ENCODE peak calls at places on chromosomes 13 and 19, in four cellular contexts. One of them, this sample, is unnamed.
A peak's percentile ranks its signal among the peaks of the same experiment; 100 is the strongest.

GRCh38 chr19:2076481-2077082 is 19.5 kb downstream of the MOB3A start:
- DNase-seq in A549: no peak
- DNase-seq in WTC11: no peak
- DNase-seq in K562: no peak
- DNase-seq in this sample: no peak

GRCh38 chr19:426725-427445 is 17.9 kb upstream of the C2CD4C start:
- DNase-seq in WTC11: no peak
- DNase-seq in A549: no peak
- DNase-seq in K562: no peak
- DNase-seq in this sample: no peak

GRCh38 chr13:27639186-27639585 is 17.5 kb downstream of the POLR1D start:
- DNase-seq in WTC11: no peak
- DNase-seq in K562: no peak
- DNase-seq in A549: no peak
- DNase-seq in this sample: no peak

GRCh38 chr13:111337206-111337605 is 16.8 kb downstream of the TEX29 start:
- DNase-seq in A549: no peak
- DNase-seq in K562: no peak
- DNase-seq in WTC11: no peak
- DNase-seq in this sample: no peak

GRCh38 chr19:21767065-21767800 is at the start of gene ZNF100:
- DNase-seq in K562: peak; percentile 73
- DNase-seq in WTC11: peak; percentile 89
- DNase-seq in A549: no peak
- DNase-seq in this sample: peak; percentile 94

GRCh38 chr13:40660692-40661091 is 5.7 kb downstream of the FOXO1 start:
- DNase-seq in WTC11: no peak
- DNase-seq in A549: no peak
- DNase-seq in K562: no peak
- DNase-seq in this sample: no peak

GRCh38 chr13:85093808-85094207 is 705.4 kb downstream of the SLITRK6 start:
- DNase-seq in A549: no peak
- DNase-seq in WTC11: no peak
- DNase-seq in K562: no peak
- DNase-seq in this sample: no peak

GRCh38 chr13:44299142-44299541 is 74.5 kb upstream of the SERP2 start:
- DNase-seq in WTC11: no peak
- DNase-seq in A549: no peak
- DNase-seq in K562: no peak
- DNase-seq in this sample: no peak

GRCh38 chr13:80312012-80312704 is 28.8 kb downstream of the SPRY2 start:
- DNase-seq in K562: no peak
- DNase-seq in A549: no peak
- DNase-seq in WTC11: no peak
- DNase-seq in this sample: no peak

GRCh38 chr19:2391118-2391725 is 31.2 kb downstream of the TMPRSS9 start:
- DNase-seq in K562: peak; percentile 59
- DNase-seq in WTC11: no peak
- DNase-seq in A549: peak; percentile 79
- DNase-seq in this sample: peak; percentile 72

GRCh38 chr13:24050292-24050711 is 110.2 kb upstream of the SPATA13 start:
- DNase-seq in K562: no peak
- DNase-seq in WTC11: no peak
- DNase-seq in A549: no peak
- DNase-seq in this sample: no peak

GRCh38 chr13:51645154-51645650 is 60.9 kb downstream of the WDFY2 start:
- DNase-seq in K562: no peak
- DNase-seq in WTC11: no peak
- DNase-seq in A549: peak; percentile 43
- DNase-seq in this sample: no peak

GRCh38 chr19:29277107-29277506 is 64.2 kb upstream of the UQCRFS1 start:
- DNase-seq in K562: no peak
- DNase-seq in A549: peak; percentile 52
- DNase-seq in WTC11: peak; percentile 46
- DNase-seq in this sample: no peak

GRCh38 chr13:64985075-64985474 is 2245.1 kb downstream of the PCDH9 start:
- DNase-seq in K562: no peak
- DNase-seq in A549: no peak
- DNase-seq in WTC11: no peak
- DNase-seq in this sample: no peak

GRCh38 chr19:51127755-51128154 is 3.0 kb downstream of the SIGLEC9 start:
- DNase-seq in A549: no peak
- DNase-seq in K562: peak; percentile 32
- DNase-seq in WTC11: no peak
- DNase-seq in this sample: no peak

GRCh38 chr13:84528408-84529055 is 646.3 kb upstream of the SLITRK1 start:
- DNase-seq in K562: no peak
- DNase-seq in A549: no peak
- DNase-seq in WTC11: no peak
- DNase-seq in this sample: no peak

GRCh38 chr13:75643693-75644092 is 7.6 kb downstream of the LMO7 start:
- DNase-seq in K562: no peak
- DNase-seq in WTC11: no peak
- DNase-seq in A549: no peak
- DNase-seq in this sample: no peak

GRCh38 chr13:31970237-31970930 is 61.2 kb upstream of the FRY start:
- DNase-seq in K562: no peak
- DNase-seq in A549: no peak
- DNase-seq in WTC11: no peak
- DNase-seq in this sample: no peak

GRCh38 chr13:41122838-41123237 is 9.8 kb downstream of the KBTBD6 start:
- DNase-seq in K562: no peak
- DNase-seq in WTC11: no peak
- DNase-seq in A549: no peak
- DNase-seq in this sample: no peak

GRCh38 chr13:64928704-64929499 is 2301.2 kb downstream of the PCDH9 start:
- DNase-seq in K562: no peak
- DNase-seq in WTC11: no peak
- DNase-seq in A549: peak; percentile 28
- DNase-seq in this sample: no peak

GRCh38 chr19:39319098-39319891 is 1.4 kb downstream of the LRFN1 start:
- DNase-seq in A549: no peak
- DNase-seq in WTC11: no peak
- DNase-seq in K562: no peak
- DNase-seq in this sample: no peak

GRCh38 chr13:29525757-29526156 is 69.7 kb downstream of the SLC7A1 start:
- DNase-seq in K562: no peak
- DNase-seq in A549: no peak
- DNase-seq in WTC11: no peak
- DNase-seq in this sample: no peak

GRCh38 chr13:45092668-45093067 is 27.6 kb upstream of the GTF2F2 start:
- DNase-seq in A549: no peak
- DNase-seq in K562: no peak
- DNase-seq in WTC11: no peak
- DNase-seq in this sample: no peak

GRCh38 chr13:67119481-67119883 is 110.7 kb downstream of the PCDH9 start:
- DNase-seq in A549: peak; percentile 91
- DNase-seq in K562: no peak
- DNase-seq in WTC11: no peak
- DNase-seq in this sample: no peak

GRCh38 chr19:3075605-3076431 is 13.5 kb upstream of the TLE5 start:
- DNase-seq in K562: peak; percentile 83
- DNase-seq in WTC11: peak; percentile 76
- DNase-seq in A549: no peak
- DNase-seq in this sample: no peak

DNA sequence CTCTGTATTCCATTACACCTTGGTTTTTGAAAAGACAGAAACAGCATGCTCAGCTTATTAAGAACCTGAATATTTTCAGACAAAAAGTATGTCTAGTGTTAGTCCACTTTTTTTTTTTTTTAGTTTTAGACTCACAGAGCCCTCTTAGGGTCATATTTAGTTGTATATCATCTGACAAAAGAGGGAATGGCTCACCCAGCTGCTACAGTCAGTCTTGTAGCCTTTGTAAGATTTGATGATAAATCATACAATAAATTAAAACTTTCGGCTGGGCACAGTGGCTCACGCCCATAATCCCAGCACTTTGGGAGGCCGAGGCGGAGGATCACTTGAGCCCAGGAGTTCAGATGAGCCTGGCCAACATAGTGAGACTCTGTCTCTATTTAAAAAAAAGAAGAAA is 43.7 kb upstream of the LDLR start:
- DNase-seq in K562: no peak
- DNase-seq in A549: no peak
- DNase-seq in WTC11: no peak
- DNase-seq in this sample: no peak
- TF ChIP-seq NR3C1 in K562: no peak
- TF ChIP-seq NR3C1 in A549: no peak
- TF ChIP-seq NR3C1 in WTC11: no peak
- TF ChIP-seq NR3C1 in this sample: no peak

GRCh38 chr19:43148233-43148632 is 38.1 kb downstream of the PSG5 start:
- DNase-seq in WTC11: no peak
- DNase-seq in K562: no peak
- DNase-seq in A549: no peak
- DNase-seq in this sample: no peak
- TF ChIP-seq NR3C1 in WTC11: no peak
- TF ChIP-seq NR3C1 in K562: no peak
- TF ChIP-seq NR3C1 in A549: no peak
- TF ChIP-seq NR3C1 in this sample: no peak

GRCh38 chr19:49193822-49194394 is 36.3 kb downstream of the TRPM4 start:
- DNase-seq in A549: no peak
- DNase-seq in K562: no peak
- DNase-seq in WTC11: no peak
- DNase-seq in this sample: no peak

GRCh38 chr19:49200238-49200862 is 42.8 kb downstream of the TRPM4 start:
- DNase-seq in A549: peak; percentile 58
- DNase-seq in K562: peak; percentile 95
- DNase-seq in WTC11: peak; percentile 45
- DNase-seq in this sample: no peak

GRCh38 chr19:49194408-49194807 is 36.8 kb downstream of the TRPM4 start:
- DNase-seq in K562: no peak
- DNase-seq in WTC11: no peak
- DNase-seq in A549: no peak
- DNase-seq in this sample: no peak

GRCh38 chr19:49201042-49201441 is 43.5 kb downstream of the TRPM4 start:
- DNase-seq in WTC11: no peak
- DNase-seq in A549: no peak
- DNase-seq in K562: no peak
- DNase-seq in this sample: no peak

GRCh38 chr19:49196527-49197240 is 39.1 kb downstream of the TRPM4 start:
- DNase-seq in K562: peak; percentile 3
- DNase-seq in A549: no peak
- DNase-seq in WTC11: no peak
- DNase-seq in this sample: no peak
- TF ChIP-seq NR3C1 in K562: no peak
- TF ChIP-seq NR3C1 in A549: no peak
- TF ChIP-seq NR3C1 in WTC11: no peak
- TF ChIP-seq NR3C1 in this sample: no peak

DNA sequence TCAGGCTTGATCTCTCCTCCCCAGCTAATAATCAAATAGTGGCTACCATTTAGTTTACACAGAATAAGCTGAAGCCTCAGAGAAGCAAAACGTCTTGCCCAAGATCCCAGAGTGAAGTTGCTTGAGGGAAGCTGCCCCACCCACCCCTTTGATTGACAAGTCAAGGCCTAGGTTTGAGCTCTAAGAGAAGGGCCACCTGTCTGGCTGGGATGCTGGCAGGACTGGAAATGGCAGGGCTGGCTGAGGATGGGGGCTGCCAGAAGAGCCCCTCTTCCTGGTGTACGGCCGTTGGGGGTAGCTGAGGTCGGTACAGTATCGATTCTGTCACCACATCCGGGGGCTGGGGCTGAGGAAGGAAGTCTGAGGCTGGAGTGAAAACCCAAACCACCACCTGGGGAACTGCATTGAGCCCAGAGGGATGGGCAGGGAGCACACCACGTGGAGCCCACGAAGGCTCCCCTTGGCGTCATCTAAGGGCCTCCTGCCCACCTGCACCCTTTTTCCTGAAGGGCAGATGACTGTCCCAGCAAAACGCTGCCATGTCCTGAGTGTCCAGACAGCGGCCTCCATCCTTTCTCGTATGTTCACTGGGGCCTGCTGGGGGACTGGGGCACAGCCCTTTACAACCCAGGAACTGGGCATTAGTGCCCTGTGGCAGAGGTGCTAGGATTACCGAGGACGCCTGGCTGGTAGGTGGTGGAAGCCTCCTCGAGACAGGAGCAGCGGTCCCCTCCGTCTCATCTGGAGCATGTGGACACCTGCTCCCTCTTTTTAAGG is 1.4 kb upstream of the PRKD2 start:
- DNase-seq in A549: peak; percentile 63
- DNase-seq in K562: no peak
- DNase-seq in WTC11: peak; percentile 39
- DNase-seq in this sample: no peak
- TF ChIP-seq NR3C1 in A549: no peak
- TF ChIP-seq NR3C1 in K562: no peak
- TF ChIP-seq NR3C1 in WTC11: no peak
- TF ChIP-seq NR3C1 in this sample: no peak

GRCh38 chr19:5542665-5543064 is 25.1 kb downstream of the TINCR start:
- DNase-seq in WTC11: peak; percentile 28
- DNase-seq in K562: no peak
- DNase-seq in A549: no peak
- DNase-seq in this sample: no peak
- TF ChIP-seq NR3C1 in WTC11: no peak
- TF ChIP-seq NR3C1 in K562: no peak
- TF ChIP-seq NR3C1 in A549: no peak
- TF ChIP-seq NR3C1 in this sample: no peak

DNA sequence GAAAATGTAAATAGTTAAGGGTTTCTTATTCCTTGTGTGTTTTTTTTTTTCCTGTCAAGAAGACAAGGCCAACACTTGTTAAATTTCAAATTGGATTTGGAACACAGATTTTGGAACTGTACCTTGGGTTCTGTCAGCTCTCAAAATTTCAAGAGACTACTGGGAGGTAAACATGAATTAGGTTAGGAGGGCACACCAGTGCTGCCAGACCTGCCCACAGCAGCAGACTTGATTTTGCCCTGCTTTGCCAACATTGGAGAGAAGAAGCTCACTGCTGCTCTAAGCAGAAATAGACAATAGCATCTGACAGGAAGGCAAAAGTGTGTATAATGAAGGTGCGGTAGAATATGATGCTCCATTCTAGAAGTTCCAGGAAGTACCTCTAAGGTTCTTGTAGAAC is 121.7 kb downstream of the NHLRC3 start:
- DNase-seq in WTC11: no peak
- DNase-seq in A549: no peak
- DNase-seq in K562: no peak
- DNase-seq in this sample: no peak
- TF ChIP-seq NR3C1 in WTC11: no peak
- TF ChIP-seq NR3C1 in A549: no peak
- TF ChIP-seq NR3C1 in K562: no peak
- TF ChIP-seq NR3C1 in this sample: no peak

DNA sequence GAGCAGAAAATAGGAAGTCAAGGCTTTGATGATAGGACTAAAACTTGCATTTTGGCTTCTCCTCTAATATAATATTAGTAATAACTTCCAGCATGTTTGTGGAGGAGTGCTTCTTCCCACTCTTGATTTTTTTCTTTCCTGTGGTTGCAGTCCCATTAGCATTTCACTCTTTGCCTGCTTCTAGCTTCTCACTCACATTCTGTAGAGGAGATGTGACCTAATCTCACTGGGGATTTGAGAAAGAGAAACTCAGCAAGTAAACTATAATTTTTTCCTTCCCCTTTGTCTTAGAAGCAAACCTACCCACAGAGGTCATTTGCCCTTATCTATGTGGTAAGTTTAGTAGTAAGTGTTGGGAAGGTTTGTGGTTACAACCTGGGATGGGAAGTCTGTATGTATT is 169.4 kb upstream of the HTR2A start:
- DNase-seq in WTC11: no peak
- DNase-seq in K562: no peak
- DNase-seq in A549: no peak
- DNase-seq in this sample: no peak
- TF ChIP-seq NR3C1 in WTC11: no peak
- TF ChIP-seq NR3C1 in K562: no peak
- TF ChIP-seq NR3C1 in A549: no peak
- TF ChIP-seq NR3C1 in this sample: no peak

GRCh38 chr19:4130635-4131438 is 6.9 kb upstream of the MAP2K2 start:
- DNase-seq in K562: peak; percentile 63
- DNase-seq in A549: peak; percentile 83
- DNase-seq in WTC11: no peak
- DNase-seq in this sample: peak; percentile 93
- TF ChIP-seq NR3C1 in K562: no peak
- TF ChIP-seq NR3C1 in A549: no peak
- TF ChIP-seq NR3C1 in WTC11: no peak
- TF ChIP-seq NR3C1 in this sample: no peak